ENCODE peak calls at places on chromosome 3, in four cellular contexts. Q is sigmoid colon; P is AG04450; L is CD8-positive, alpha-beta memory T cell. A is an unnamed sample.
A peak's percentile ranks its signal among the peaks of the same experiment; 100 is the strongest.

GRCh38 chr3:37130984-37131975 is 43.1 kb downstream of the LRRFIP2 start:
- DNase-seq in Q (no peak), P (no peak), L (no peak), A (no peak)

GRCh38 chr3:173893066-173893465 is 495.5 kb downstream of the NLGN1 start:
- DNase-seq in Q (no peak), P (no peak), L (no peak), A (peak; percentile 58)

GRCh38 chr3:99909714-99910508 is 92.2 kb downstream of the CMSS1 start:
- DNase-seq in Q (no peak), P (no peak), L (no peak), A (peak; percentile 67)

GRCh38 chr3:112097378-112097777 is 11.2 kb downstream of the C3orf52 start:
- DNase-seq in Q (no peak), P (peak; percentile 97), L (no peak), A (peak; percentile 98)

GRCh38 chr3:81920805-81921204 is 159.4 kb upstream of the GBE1 start:
- DNase-seq in Q (no peak), P (no peak), L (no peak), A (peak; percentile 10)

GRCh38 chr3:37453393-37454391 is 279.3 kb upstream of the LRRFIP2 start:
- DNase-seq in Q (peak; percentile 83), P (no peak), L (no peak), A (no peak)

GRCh38 chr3:64291345-64291744 is 66.1 kb upstream of the PRICKLE2 start:
- DNase-seq in Q (peak; percentile 83), P (peak; percentile 54), L (no peak), A (peak; percentile 89)

GRCh38 chr3:27590437-27591320 is 106.5 kb upstream of the SLC4A7 start:
- DNase-seq in Q (no peak), P (no peak), L (no peak), A (no peak)

GRCh38 chr3:47096955-47097354 is 67.0 kb downstream of the SETD2 start:
- DNase-seq in Q (no peak), P (no peak), L (no peak), A (peak; percentile 17)

GRCh38 chr3:190340071-190340470 is 17.8 kb upstream of the CLDN1 start:
- DNase-seq in Q (no peak), P (no peak), L (no peak), A (no peak)

GRCh38 chr3:134302674-134303073 is 52.0 kb upstream of the RYK start:
- DNase-seq in Q (no peak), P (no peak), L (no peak), A (no peak)

GRCh38 chr3:150346956-150347863 is 60.9 kb upstream of the TSC22D2 start:
- DNase-seq in Q (no peak), P (no peak), L (no peak), A (no peak)

GRCh38 chr3:150351398-150351797 is 56.7 kb upstream of the TSC22D2 start:
- DNase-seq in Q (no peak), P (no peak), L (no peak), A (no peak)

GRCh38 chr3:150349314-150350097 is 58.6 kb upstream of the TSC22D2 start:
- DNase-seq in Q (peak; percentile 70), P (no peak), L (no peak), A (no peak)

GRCh38 chr3:150345021-150345538 is 63.0 kb upstream of the TSC22D2 start:
- DNase-seq in Q (no peak), P (no peak), L (no peak), A (no peak)

DNA sequence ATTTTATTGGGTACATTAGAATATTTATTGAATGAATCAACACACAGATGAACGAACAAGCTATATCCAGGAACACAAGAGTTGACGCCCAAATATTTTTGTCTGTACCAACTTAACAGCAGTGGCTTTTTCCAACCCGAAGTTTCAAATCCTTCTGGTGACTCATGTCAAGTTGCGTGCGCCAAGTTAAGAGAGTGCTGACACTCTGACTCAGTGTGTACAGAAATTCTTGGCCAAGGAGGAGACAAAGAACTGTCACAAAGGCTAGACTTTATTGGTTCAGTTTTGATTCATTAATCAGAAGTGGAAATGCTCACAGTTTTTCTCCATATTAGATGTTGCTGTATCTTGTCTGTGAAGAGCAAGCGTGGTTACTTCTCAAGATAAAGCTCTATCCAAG is 59.6 kb upstream of the TSC22D2 start:
- DNase-seq in Q (peak; percentile 71), P (no peak), L (no peak), A (peak; percentile 81)
- H3K4me3 ChIP-seq in Q (no peak overlapping the region), P (no peak overlapping the region), L (no peak overlapping the region), A (no peak overlapping the region)

GRCh38 chr3:70618151-70618550 is 305.7 kb upstream of the MDFIC2 start:
- DNase-seq in Q (no peak), P (no peak), L (no peak), A (no peak)

GRCh38 chr3:70620956-70621355 is 308.5 kb upstream of the MDFIC2 start:
- DNase-seq in Q (no peak), P (no peak), L (no peak), A (no peak)

GRCh38 chr3:70620367-70620766 is 307.9 kb upstream of the MDFIC2 start:
- DNase-seq in Q (no peak), P (no peak), L (no peak), A (no peak)

DNA sequence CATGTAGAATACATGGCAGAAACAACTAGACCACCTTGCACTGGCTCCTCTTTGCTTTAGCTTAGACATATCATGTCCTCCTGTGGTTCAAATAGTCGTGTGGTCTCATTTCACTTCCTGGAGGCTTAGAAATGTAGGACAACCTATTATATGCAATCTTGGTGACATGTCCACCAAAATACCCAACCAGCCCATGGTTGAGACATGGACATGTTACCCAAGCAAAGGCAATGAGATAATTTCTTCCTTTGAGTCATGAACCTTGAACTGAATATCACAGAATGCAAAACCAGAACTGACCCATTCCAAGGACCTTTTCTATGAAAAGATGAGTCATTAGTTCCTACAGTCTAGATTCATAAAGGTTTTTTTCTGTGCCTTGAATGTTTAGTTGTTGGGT is 309.0 kb upstream of the MDFIC2 start:
- DNase-seq in Q (no peak), P (no peak), L (no peak), A (no peak)
- H3K4me3 ChIP-seq in Q (no peak overlapping the region), P (no peak overlapping the region), L (no peak overlapping the region), A (no peak overlapping the region)

GRCh38 chr3:60073942-60074341 is 1024.1 kb upstream of the CFAP20DC start:
- DNase-seq in Q (no peak), P (no peak), L (no peak), A (no peak)

GRCh38 chr3:60073228-60073627 is 1023.4 kb upstream of the CFAP20DC start:
- DNase-seq in Q (no peak), P (no peak), L (no peak), A (no peak)

GRCh38 chr3:60079076-60079475 is 1029.3 kb upstream of the CFAP20DC start:
- DNase-seq in Q (no peak), P (no peak), L (no peak), A (no peak)

GRCh38 chr3:60080648-60081047 is 1030.8 kb upstream of the CFAP20DC start:
- DNase-seq in Q (no peak), P (no peak), L (no peak), A (no peak)

DNA sequence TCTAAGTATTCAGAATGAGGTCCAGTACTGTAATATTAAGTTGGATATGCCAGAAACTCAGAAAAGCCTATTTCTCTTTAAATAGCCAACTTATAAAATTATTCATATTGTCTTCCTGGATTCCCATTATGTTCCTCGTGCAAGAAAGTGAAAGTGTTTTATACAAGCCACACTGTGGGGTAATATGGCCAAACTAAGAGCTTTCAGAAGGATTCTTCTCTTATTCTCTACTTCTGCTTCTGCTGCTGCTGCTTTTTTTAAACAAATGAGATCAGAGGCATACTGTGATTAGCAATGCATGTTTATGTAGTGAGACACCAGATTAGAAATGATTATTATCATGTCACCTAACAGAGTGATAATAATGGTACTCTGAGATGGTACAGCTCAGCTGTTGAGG is 1026.5 kb upstream of the CFAP20DC start:
- DNase-seq in Q (no peak), P (no peak), L (no peak), A (no peak)
- H3K4me3 ChIP-seq in Q (no peak overlapping the region), P (no peak overlapping the region), L (no peak overlapping the region), A (no peak overlapping the region)

GRCh38 chr3:152330565-152330964 is 61.8 kb downstream of the MBNL1 start:
- DNase-seq in Q (no peak), P (no peak), L (no peak), A (no peak)
- H3K4me3 ChIP-seq in Q (no peak overlapping the region), P (no peak overlapping the region), L (no peak overlapping the region), A (no peak overlapping the region)

DNA sequence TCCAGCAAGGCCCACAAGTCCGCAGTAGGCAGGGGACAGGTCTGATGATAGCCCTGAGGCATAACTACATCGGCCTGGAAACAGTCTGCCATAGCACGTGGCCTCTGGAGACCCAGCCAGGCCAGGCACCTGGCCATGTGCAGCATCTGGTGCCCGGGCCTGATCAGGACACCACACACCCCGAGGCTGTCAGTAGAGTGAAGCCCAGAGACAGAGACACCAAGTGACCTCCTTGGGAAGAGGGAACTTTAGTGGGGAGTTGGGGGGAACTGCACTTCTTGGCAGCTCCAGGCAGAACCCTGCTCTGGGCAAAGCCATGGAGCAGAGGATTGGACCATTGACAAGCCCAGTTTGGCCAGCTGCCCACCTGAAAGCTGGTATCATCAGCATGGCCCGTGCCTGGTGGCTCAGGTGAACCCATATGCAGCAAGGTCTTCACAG is 1.2 kb downstream of the SHISA5 start:
- DNase-seq in Q (peak; percentile 76), P (no peak), L (no peak), A (no peak)
- H3K4me3 ChIP-seq in Q (no peak overlapping the region), P (peak overlapping the region; percentile 74), L (peak overlapping the region; percentile 60), A (peak overlapping the region; percentile 73)

GRCh38 chr3:114622001-114622400 is 328.2 kb downstream of the TIGIT start:
- DNase-seq in Q (no peak), P (no peak), L (no peak), A (no peak)

GRCh38 chr3:114626751-114627150 is 332.9 kb downstream of the TIGIT start:
- DNase-seq in Q (no peak), P (no peak), L (no peak), A (no peak)

GRCh38 chr3:114624676-114625181 is 330.9 kb downstream of the TIGIT start:
- DNase-seq in Q (peak; percentile 98), P (peak; percentile 92), L (no peak), A (peak; percentile 97)

GRCh38 chr3:114624047-114624445 is 330.2 kb downstream of the TIGIT start:
- DNase-seq in Q (peak; percentile 92), P (peak; percentile 41), L (no peak), A (no peak)

GRCh38 chr3:114623420-114624046 is 329.7 kb downstream of the TIGIT start:
- DNase-seq in Q (no peak), P (no peak), L (no peak), A (no peak)
- H3K4me3 ChIP-seq in Q (peak overlapping the region; percentile 21), P (peak overlapping the region; percentile 67), L (no peak overlapping the region), A (no peak overlapping the region)